ENCODE peak calls at places on chromosomes 2 and 18, in four cellular contexts. One of them, this sample, is unnamed.

GRCh38 chr2:42770288-42771131 is 6.6 kb upstream of the OXER1 start:
- DNase-seq in EH: peak
- DNase-seq in vagina: peak
- DNase-seq in AG20443: peak
- DNase-seq in this sample: no peak

GRCh38 chr18:11488175-11488574 is 121.2 kb upstream of the SLC35G4 start:
- DNase-seq in EH: peak
- DNase-seq in vagina: no peak
- DNase-seq in AG20443: peak
- DNase-seq in this sample: no peak

GRCh38 chr2:239294571-239295054 is 106.2 kb downstream of the HDAC4 start:
- DNase-seq in AG20443: no peak
- DNase-seq in vagina: no peak
- DNase-seq in EH: no peak
- DNase-seq in this sample: no peak

GRCh38 chr18:37640504-37640903 is 74.9 kb upstream of the CELF4 start:
- DNase-seq in EH: no peak
- DNase-seq in vagina: no peak
- DNase-seq in AG20443: no peak
- DNase-seq in this sample: no peak

GRCh38 chr2:5472673-5473072 is 219.5 kb upstream of the SOX11 start:
- DNase-seq in AG20443: no peak
- DNase-seq in vagina: no peak
- DNase-seq in EH: no peak
- DNase-seq in this sample: no peak

GRCh38 chr2:72325592-72326422 is 178.1 kb upstream of the CYP26B1 start:
- DNase-seq in AG20443: peak
- DNase-seq in vagina: no peak
- DNase-seq in EH: peak
- DNase-seq in this sample: no peak

GRCh38 chr2:63792523-63792922 is 49.2 kb upstream of the UGP2 start:
- DNase-seq in AG20443: peak
- DNase-seq in vagina: no peak
- DNase-seq in EH: peak
- DNase-seq in this sample: no peak

GRCh38 chr2:24926220-24926601 is 6.2 kb upstream of the ADCY3 start:
- DNase-seq in AG20443: no peak
- DNase-seq in EH: no peak
- DNase-seq in vagina: no peak
- DNase-seq in this sample: no peak

GRCh38 chr2:29397039-29397438 is 281.8 kb downstream of the CLIP4 start:
- DNase-seq in EH: peak
- DNase-seq in AG20443: no peak
- DNase-seq in vagina: no peak
- DNase-seq in this sample: no peak

GRCh38 chr2:238754259-238754658 is 93.6 kb upstream of the TWIST2 start:
- DNase-seq in vagina: no peak
- DNase-seq in AG20443: no peak
- DNase-seq in EH: peak
- DNase-seq in this sample: no peak

GRCh38 chr2:183250472-183250871 is 126.2 kb downstream of the NUP35 start:
- DNase-seq in EH: no peak
- DNase-seq in vagina: no peak
- DNase-seq in AG20443: no peak
- DNase-seq in this sample: no peak

GRCh38 chr2:157236404-157236803 is 21.1 kb upstream of the GALNT5 start:
- DNase-seq in EH: no peak
- DNase-seq in AG20443: no peak
- DNase-seq in vagina: no peak
- DNase-seq in this sample: no peak

GRCh38 chr18:51290864-51291263 is 93.4 kb upstream of the MEX3C start:
- DNase-seq in vagina: no peak
- DNase-seq in AG20443: no peak
- DNase-seq in EH: no peak
- DNase-seq in this sample: no peak

GRCh38 chr2:72271766-72272615 is 124.3 kb upstream of the CYP26B1 start:
- DNase-seq in vagina: no peak
- DNase-seq in AG20443: no peak
- DNase-seq in EH: no peak
- DNase-seq in this sample: no peak